ENCODE peak calls at places on chromosomes 3 and 15, in six cellular contexts. O, U, L, R, I and G are unnamed samples.

GRCh38 chr3:190155752-190156151 is 35.1 kb upstream of the P3H2 start:
- DNase-seq in O (no peak), U (no peak), L (no peak), R (no peak), I (no peak), G (no peak)

GRCh38 chr15:57158589-57158988 is 217.7 kb upstream of the CGNL1 start:
- DNase-seq in O (peak), U (peak), L (no peak), R (no peak), I (peak), G (no peak)

GRCh38 chr3:158097571-158098553 is 8.4 kb downstream of the SHOX2 start:
- DNase-seq in O (no peak), U (peak), L (no peak), R (no peak), I (no peak), G (peak)

GRCh38 chr3:155741598-155741997 is 3.3 kb downstream of the PLCH1 start:
- DNase-seq in O (no peak), U (no peak), L (no peak), R (no peak), I (no peak), G (no peak)

GRCh38 chr3:94301346-94301745 is 238.5 kb downstream of the NSUN3 start:
- DNase-seq in O (no peak), U (no peak), L (no peak), R (no peak), I (no peak), G (no peak)

GRCh38 chr3:138942861-138943623 is 3.9 kb downstream of the FOXL2 start:
- DNase-seq in O (no peak), U (no peak), L (no peak), R (no peak), I (no peak), G (no peak)

GRCh38 chr3:190252080-190252479 is 70.2 kb downstream of the CLDN1 start:
- DNase-seq in O (no peak), U (peak), L (peak), R (no peak), I (no peak), G (no peak)

GRCh38 chr15:42800731-42801474 is 64.0 kb upstream of the CDAN1 start:
- DNase-seq in O (no peak), U (no peak), L (no peak), R (no peak), I (no peak), G (no peak)

GRCh38 chr3:94416768-94417167 is 353.9 kb downstream of the NSUN3 start:
- DNase-seq in O (no peak), U (no peak), L (no peak), R (no peak), I (no peak), G (no peak)

GRCh38 chr15:74036271-74037170 is 42.0 kb downstream of the PML start:
- DNase-seq in O (peak), U (peak), L (peak), R (no peak), I (peak), G (no peak)

GRCh38 chr3:36305929-36306520 is 74.3 kb upstream of the STAC start:
- DNase-seq in O (no peak), U (no peak), L (no peak), R (no peak), I (no peak), G (no peak)

GRCh38 chr3:173584093-173584833 is 186.7 kb downstream of the NLGN1 start:
- DNase-seq in O (peak), U (peak), L (no peak), R (no peak), I (peak), G (no peak)

GRCh38 chr3:23052230-23053019 is 150.7 kb upstream of the UBE2E2 start:
- DNase-seq in O (no peak), U (peak), L (no peak), R (no peak), I (no peak), G (no peak)

GRCh38 chr3:180590396-180590795 is 11.6 kb upstream of the TTC14 start:
- DNase-seq in O (no peak), U (no peak), L (no peak), R (no peak), I (no peak), G (no peak)

GRCh38 chr3:25424238-25425013 is 3.6 kb upstream of the RARB start:
- DNase-seq in O (no peak), U (no peak), L (no peak), R (no peak), I (no peak), G (no peak)

GRCh38 chr3:137642831-137643230 is 121.3 kb upstream of the SOX14 start:
- DNase-seq in O (peak), U (no peak), L (no peak), R (no peak), I (peak), G (no peak)

GRCh38 chr3:119918992-119919933 is 137.4 kb downstream of the NR1I2 start:
- DNase-seq in O (no peak), U (no peak), L (no peak), R (no peak), I (no peak), G (no peak)

GRCh38 chr3:53046171-53047170 is 598 bp upstream of the SFMBT1 start:
- DNase-seq in O (peak), U (peak), L (no peak), R (no peak), I (peak), G (peak)

GRCh38 chr3:108441081-108441507 is 69.3 kb downstream of the MYH15 start:
- DNase-seq in O (no peak), U (no peak), L (no peak), R (no peak), I (no peak), G (no peak)

GRCh38 chr3:148789156-148789555 is 38.5 kb upstream of the CPB1 start:
- DNase-seq in O (no peak), U (no peak), L (no peak), R (no peak), I (no peak), G (no peak)

GRCh38 chr3:150146891-150147761 is 176.4 kb upstream of the PFN2 start:
- DNase-seq in O (no peak), U (peak), L (peak), R (no peak), I (no peak), G (no peak)

GRCh38 chr3:43155464-43156121 is 49.7 kb upstream of the POMGNT2 start:
- DNase-seq in O (peak), U (peak), L (peak), R (no peak), I (peak), G (no peak)

GRCh38 chr3:60598668-60599067 is 652.6 kb downstream of the FHIT start:
- DNase-seq in O (no peak), U (no peak), L (no peak), R (no peak), I (no peak), G (no peak)

GRCh38 chr3:49723301-49723630 is 485 bp downstream of the GMPPB start:
- DNase-seq in O (peak), U (peak), L (no peak), R (no peak), I (no peak), G (no peak)

GRCh38 chr15:79003301-79003700 is 58.5 kb upstream of the CTSH start:
- DNase-seq in O (no peak), U (no peak), L (no peak), R (no peak), I (no peak), G (no peak)

GRCh38 chr15:75989875-75990274 is 22.3 kb downstream of the NRG4 start:
- DNase-seq in O (no peak), U (no peak), L (no peak), R (no peak), I (no peak), G (no peak)

GRCh38 chr3:102536479-102536878 is 101.7 kb downstream of the ZPLD1 start:
- DNase-seq in O (peak), U (peak), L (peak), R (peak), I (no peak), G (peak)

GRCh38 chr15:40843885-40844542 is at the start of gene SPINT1:
- DNase-seq in O (no peak), U (no peak), L (no peak), R (no peak), I (no peak), G (no peak)

GRCh38 chr3:13845806-13846205 is 34.1 kb downstream of the WNT7A start:
- DNase-seq in O (no peak), U (no peak), L (no peak), R (no peak), I (no peak), G (no peak)

GRCh38 chr3:123244128-123244527 is 42.4 kb downstream of the SEC22A start:
- DNase-seq in O (no peak), U (no peak), L (no peak), R (no peak), I (no peak), G (no peak)

GRCh38 chr3:114939920-114940319 is 207.2 kb downstream of the ZBTB20 start:
- DNase-seq in O (no peak), U (no peak), L (no peak), R (no peak), I (no peak), G (no peak)

GRCh38 chr3:71873093-71873611 is 88.2 kb upstream of the PROK2 start:
- DNase-seq in O (no peak), U (no peak), L (no peak), R (no peak), I (no peak), G (no peak)

GRCh38 chr3:150286390-150287147 is 121.5 kb upstream of the TSC22D2 start:
- DNase-seq in O (peak), U (peak), L (no peak), R (no peak), I (no peak), G (peak)

GRCh38 chr15:95591270-95591669 is 739.2 kb upstream of the NR2F2 start:
- DNase-seq in O (no peak), U (no peak), L (no peak), R (no peak), I (no peak), G (no peak)

GRCh38 chr3:41836360-41837134 is 125.4 kb downstream of the ULK4 start:
- DNase-seq in O (no peak), U (no peak), L (no peak), R (no peak), I (no peak), G (no peak)

GRCh38 chr3:50120364-50121095 is 31.8 kb downstream of the RBM5 start:
- DNase-seq in O (no peak), U (no peak), L (no peak), R (no peak), I (no peak), G (no peak)

GRCh38 chr3:156908398-156908797 is 82.2 kb downstream of the LEKR1 start:
- DNase-seq in O (no peak), U (no peak), L (no peak), R (no peak), I (no peak), G (no peak)

GRCh38 chr3:19881036-19881435 is 53.0 kb downstream of the EFHB start:
- DNase-seq in O (no peak), U (no peak), L (no peak), R (no peak), I (no peak), G (no peak)